ENCODE peak calls at places on chromosomes 2 and 18, in six cellular contexts. M is right lobe of liver, Z is fibroblast of lung, R is lower leg skin, B is astrocyte of the spinal cord, I is left lung. P is an unnamed sample.

GRCh38 chr2:71129891-71130324 is at the start of gene MCEE:
- DNase-seq in M (peak), Z (peak), R (peak), B (peak), I (peak), P (peak)

GRCh38 chr2:99728166-99728565 is 238.3 kb upstream of the REV1 start:
- DNase-seq in M (no peak), Z (no peak), R (no peak), B (no peak), I (no peak), P (no peak)

GRCh38 chr2:133431289-133431688 is 137.0 kb downstream of the NCKAP5 start:
- DNase-seq in M (no peak), Z (no peak), R (no peak), B (peak), I (no peak), P (no peak)

GRCh38 chr2:88180594-88181240 is 10.6 kb downstream of the THNSL2 start:
- DNase-seq in M (no peak), Z (no peak), R (no peak), B (no peak), I (no peak), P (no peak)

GRCh38 chr2:96548558-96549465 is 12.3 kb downstream of the ARID5A start:
- DNase-seq in M (no peak), Z (no peak), R (no peak), B (no peak), I (peak), P (no peak)

GRCh38 chr2:218405365-218406208 is 5.9 kb downstream of the CTDSP1 start:
- DNase-seq in M (peak), Z (no peak), R (no peak), B (no peak), I (no peak), P (no peak)

GRCh38 chr2:173300458-173300857 is 54.2 kb upstream of the CDCA7 start:
- DNase-seq in M (no peak), Z (no peak), R (no peak), B (no peak), I (no peak), P (no peak)

GRCh38 chr18:6682437-6683111 is 46.9 kb upstream of the ARHGAP28 start:
- DNase-seq in M (no peak), Z (peak), R (no peak), B (no peak), I (no peak), P (no peak)

GRCh38 chr2:230953843-230954242 is 28.8 kb upstream of the GPR55 start:
- DNase-seq in M (no peak), Z (no peak), R (peak), B (no peak), I (no peak), P (no peak)

GRCh38 chr2:121038831-121039230 is 246.2 kb downstream of the TFCP2L1 start:
- DNase-seq in M (no peak), Z (no peak), R (peak), B (no peak), I (no peak), P (no peak)

GRCh38 chr18:41853280-41853679 is 101.8 kb upstream of the PIK3C3 start:
- DNase-seq in M (no peak), Z (no peak), R (no peak), B (no peak), I (no peak), P (no peak)

GRCh38 chr2:59389240-59389639 is 1148.1 kb upstream of the FANCL start:
- DNase-seq in M (no peak), Z (peak), R (no peak), B (no peak), I (no peak), P (no peak)

GRCh38 chr2:226376516-226377180 is 423.0 kb downstream of the IRS1 start:
- DNase-seq in M (no peak), Z (no peak), R (no peak), B (peak), I (no peak), P (no peak)

GRCh38 chr2:12035956-12036639 is 289.7 kb downstream of the LPIN1 start:
- DNase-seq in M (no peak), Z (no peak), R (no peak), B (no peak), I (no peak), P (no peak)
- H3K4me3 ChIP-seq in M (no peak), Z (no peak), R (no peak), B (no peak), I (no peak), P (no peak)

DNA sequence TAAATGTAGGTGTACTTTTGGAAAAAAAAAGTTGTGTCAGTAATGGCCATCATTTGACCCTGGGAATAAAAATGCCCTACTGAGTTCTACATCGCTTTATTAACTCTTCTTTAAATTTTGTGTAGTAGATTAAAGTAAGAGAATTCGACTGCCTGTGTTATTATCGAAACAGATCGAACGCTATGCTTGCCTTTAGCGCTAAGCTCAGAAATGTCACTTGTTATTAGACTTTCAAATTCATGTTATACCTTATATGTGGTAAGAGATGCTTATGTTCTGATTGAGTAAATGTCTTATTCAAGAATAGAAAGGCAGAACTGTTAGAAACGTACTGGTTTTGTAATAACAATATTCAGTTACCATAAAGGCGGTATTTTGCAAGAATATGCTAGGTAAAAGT is 1.4 kb downstream of the UGP2 start:
- DNase-seq in M (no peak), Z (no peak), R (no peak), B (no peak), I (no peak), P (no peak)
- H3K4me3 ChIP-seq in M (peak), Z (peak), R (no peak), B (peak), I (peak), P (peak)

GRCh38 chr2:74575320-74575719 is 20.8 kb downstream of the DOK1 start:
- DNase-seq in M (no peak), Z (no peak), R (no peak), B (no peak), I (no peak), P (no peak)
- H3K4me3 ChIP-seq in M (no peak), Z (no peak), R (no peak), B (no peak), I (no peak), P (no peak)

DNA sequence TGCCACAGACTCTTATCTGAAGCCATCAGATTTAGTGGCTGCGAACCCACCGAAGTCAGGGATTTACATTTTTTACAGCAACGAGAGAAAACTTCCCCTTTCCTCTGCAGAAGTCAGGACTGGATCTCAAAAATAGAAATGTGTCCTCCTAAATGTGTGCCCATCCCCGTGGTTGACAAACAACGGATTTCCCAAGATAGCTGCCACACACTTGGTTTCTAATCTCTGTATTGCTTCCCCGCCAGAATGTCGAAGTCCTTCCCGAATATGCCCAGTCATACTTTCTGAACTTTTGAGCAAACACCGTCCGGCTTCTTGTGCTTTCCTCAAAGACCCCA is 847 bp upstream of the ADAM23 start:
- DNase-seq in M (no peak), Z (no peak), R (no peak), B (no peak), I (no peak), P (no peak)
- H3K4me3 ChIP-seq in M (no peak), Z (peak), R (no peak), B (no peak), I (no peak), P (peak)

GRCh38 chr18:48921305-48922202 is 29.2 kb downstream of the SMAD7 start:
- DNase-seq in M (peak), Z (no peak), R (peak), B (no peak), I (no peak), P (no peak)

GRCh38 chr18:48922203-48922800 is 28.5 kb downstream of the SMAD7 start:
- DNase-seq in M (peak), Z (no peak), R (no peak), B (no peak), I (no peak), P (no peak)

GRCh38 chr18:48924621-48925601 is 25.9 kb downstream of the SMAD7 start:
- DNase-seq in M (no peak), Z (no peak), R (no peak), B (no peak), I (no peak), P (no peak)

GRCh38 chr18:48923746-48924580 is 26.8 kb downstream of the SMAD7 start:
- DNase-seq in M (no peak), Z (peak), R (no peak), B (peak), I (no peak), P (no peak)

DNA sequence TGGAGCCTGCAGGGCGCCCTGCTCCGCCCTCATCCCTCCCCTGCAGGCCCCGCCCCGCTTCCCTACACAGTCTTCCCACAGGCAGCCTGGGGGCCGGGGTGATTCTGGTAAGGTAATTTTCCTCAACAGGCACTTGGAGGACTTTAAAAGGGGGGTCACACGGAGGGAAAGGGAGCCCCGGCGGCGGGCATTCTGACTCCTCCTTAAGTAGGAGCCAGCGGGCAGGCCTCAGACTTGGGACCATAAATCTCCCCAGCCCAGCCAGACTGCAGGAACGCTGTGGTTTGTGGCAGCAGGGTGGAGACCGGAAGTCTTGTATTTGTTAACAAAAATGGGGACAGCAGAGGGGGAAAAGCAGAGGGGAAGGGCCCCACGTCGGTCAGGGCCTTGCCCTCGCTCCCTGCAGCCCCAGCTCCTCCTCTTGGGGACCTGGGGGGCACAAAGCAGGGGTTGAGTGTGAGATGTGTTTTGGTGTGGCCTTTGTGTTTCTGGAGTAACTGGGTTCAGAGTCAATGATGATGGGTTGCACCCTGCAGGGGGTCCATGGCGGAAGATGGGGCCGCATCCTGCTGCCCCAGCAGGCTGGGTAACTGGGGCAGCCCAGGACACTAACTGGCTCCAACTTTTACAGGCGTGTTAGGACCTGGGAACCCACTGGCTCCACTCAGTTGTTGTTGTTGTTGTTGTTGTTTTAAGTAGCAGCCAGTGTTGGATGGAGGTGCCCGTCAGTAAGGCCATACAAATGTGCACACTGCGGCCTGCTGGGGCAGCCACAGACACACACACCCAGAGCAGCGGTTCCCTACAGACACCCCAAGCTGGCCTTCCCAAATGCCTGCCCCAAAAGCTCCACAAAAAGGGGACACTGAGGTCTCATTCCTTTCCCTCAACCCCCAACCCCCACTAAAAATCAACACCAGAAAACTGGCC is 27.7 kb downstream of the SMAD7 start:
- DNase-seq in M (peak), Z (peak), R (peak), B (peak), I (peak), P (no peak)
- H3K4me3 ChIP-seq in M (no peak), Z (peak), R (peak), B (no peak), I (peak), P (peak)

GRCh38 chr2:27089111-27089954 is 2.8 kb downstream of the KHK start:
- DNase-seq in M (peak), Z (no peak), R (no peak), B (no peak), I (no peak), P (no peak)
- H3K4me3 ChIP-seq in M (peak), Z (no peak), R (no peak), B (no peak), I (no peak), P (no peak)

DNA sequence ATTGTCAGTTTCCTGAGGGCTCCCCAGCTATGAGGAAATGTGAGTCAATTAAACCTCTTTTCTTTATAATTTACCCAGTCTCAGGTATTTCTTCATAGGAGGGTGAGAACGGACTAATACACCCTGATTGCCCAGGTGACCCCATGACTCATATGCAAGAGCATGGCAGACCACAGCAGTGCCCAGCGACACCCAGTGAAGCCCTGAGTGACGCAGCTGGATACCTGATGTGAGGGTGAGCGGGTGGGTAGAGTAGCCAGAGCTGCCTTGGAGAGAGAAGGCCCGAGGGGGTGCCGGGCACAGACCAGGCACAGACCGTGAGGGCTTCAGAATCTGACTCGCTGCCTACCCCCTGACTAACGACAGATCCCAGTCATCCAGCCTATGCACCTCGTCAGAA is 15.4 kb downstream of the ALPG start:
- DNase-seq in M (peak), Z (no peak), R (no peak), B (no peak), I (peak), P (no peak)
- H3K4me3 ChIP-seq in M (no peak), Z (no peak), R (no peak), B (no peak), I (no peak), P (no peak)

GRCh38 chr18:21632393-21632792 is 20.3 kb downstream of the SNRPD1 start:
- DNase-seq in M (no peak), Z (peak), R (no peak), B (no peak), I (no peak), P (no peak)

GRCh38 chr18:21634588-21635199 is 22.6 kb downstream of the SNRPD1 start:
- DNase-seq in M (no peak), Z (no peak), R (no peak), B (no peak), I (no peak), P (no peak)

DNA sequence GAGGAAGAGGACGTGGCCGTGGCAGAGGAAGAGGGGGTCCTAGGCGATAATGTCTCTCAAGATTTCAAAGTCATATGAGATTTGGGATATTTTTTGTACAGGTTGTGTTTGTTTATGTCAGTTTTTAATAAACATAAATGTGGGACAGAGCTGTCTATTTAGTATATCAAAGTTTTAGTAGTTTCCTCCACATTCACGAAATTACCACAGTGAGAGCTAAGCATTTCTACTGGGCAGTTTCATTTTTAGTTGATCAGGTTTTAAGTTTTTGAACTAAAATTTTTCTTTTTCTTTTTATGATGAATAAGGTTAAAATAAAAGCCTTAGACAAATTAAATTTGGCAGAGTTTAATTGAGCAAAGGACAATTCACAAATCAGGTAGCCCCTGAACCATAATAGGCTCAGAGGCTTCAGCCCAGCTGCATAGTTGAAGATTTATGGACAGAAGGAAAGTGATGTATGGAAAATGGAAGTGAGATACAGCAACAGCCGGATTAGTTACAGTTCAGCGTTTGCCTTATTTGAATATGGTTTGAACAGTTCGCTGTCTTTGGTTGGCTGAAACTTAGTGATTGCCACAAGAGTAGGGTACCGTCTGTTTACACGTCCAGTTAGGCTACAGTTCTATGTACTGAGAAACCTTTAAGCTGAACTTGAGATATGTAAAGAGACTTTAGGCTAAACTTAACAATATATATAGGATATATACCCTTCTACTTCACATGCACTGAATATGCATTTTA is 17.1 kb downstream of the SNRPD1 start:
- DNase-seq in M (no peak), Z (no peak), R (no peak), B (no peak), I (no peak), P (no peak)
- H3K4me3 ChIP-seq in M (no peak), Z (no peak), R (no peak), B (no peak), I (no peak), P (no peak)